ENCODE peak calls at places on chromosomes 13 and 19, in six cellular contexts. C is AG04450, J is PC-9, L is NCI-H510A, Y is HCT116, Q is GM13977. K is an unnamed sample.

GRCh38 chr19:57434386-57435061 is 601 bp upstream of the ZNF749 start:
- DNase-seq in C (no peak), J (no peak), L (no peak), Y (no peak), Q (peak; percentile 48), K (no peak)

GRCh38 chr19:4496304-4496703 is 22.0 kb downstream of the PLIN4 start:
- DNase-seq in C (no peak), J (no peak), L (no peak), Y (no peak), Q (no peak), K (no peak)

GRCh38 chr19:42154471-42155323 is 22.5 kb upstream of the POU2F2 start:
- DNase-seq in C (no peak), J (no peak), L (no peak), Y (no peak), Q (peak; percentile 59), K (peak; percentile 53)

GRCh38 chr19:28283592-28283991 is 929.4 kb downstream of the UQCRFS1 start:
- DNase-seq in C (no peak), J (no peak), L (no peak), Y (no peak), Q (no peak), K (no peak)

GRCh38 chr13:51919531-51919930 is 57.8 kb downstream of the CCDC70 start:
- DNase-seq in C (no peak), J (no peak), L (peak; percentile 50), Y (no peak), Q (no peak), K (no peak)

GRCh38 chr19:2047449-2048103 is 3.5 kb downstream of the MKNK2 start:
- DNase-seq in C (no peak), J (peak; percentile 55), L (no peak), Y (no peak), Q (no peak), K (no peak)

GRCh38 chr19:55070755-55071502 is 4.7 kb upstream of the EPS8L1 start:
- DNase-seq in C (peak; percentile 11), J (peak; percentile 97), L (no peak), Y (peak; percentile 89), Q (no peak), K (no peak)

GRCh38 chr13:78603240-78603947 is at the start of gene POU4F1:
- DNase-seq in C (no peak), J (no peak), L (peak; percentile 59), Y (no peak), Q (peak; percentile 89), K (peak; percentile 84)

GRCh38 chr19:56966225-56966696 is 125.7 kb upstream of the PEG3 start:
- DNase-seq in C (no peak), J (no peak), L (no peak), Y (no peak), Q (no peak), K (no peak)

GRCh38 chr19:1340681-1341469 is 42.8 kb upstream of the NDUFS7 start:
- DNase-seq in C (no peak), J (no peak), L (no peak), Y (no peak), Q (no peak), K (no peak)

GRCh38 chr13:21676611-21677021 is 5.7 kb downstream of the FGF9 start:
- DNase-seq in C (no peak), J (no peak), L (no peak), Y (no peak), Q (peak; percentile 25), K (no peak)

GRCh38 chr19:8208119-8208709 is 956 bp upstream of the CERS4 start:
- DNase-seq in C (no peak), J (peak; percentile 46), L (peak; percentile 64), Y (no peak), Q (peak; percentile 17), K (no peak)

GRCh38 chr13:40344270-40345148 is 321.9 kb downstream of the FOXO1 start:
- DNase-seq in C (no peak), J (no peak), L (no peak), Y (no peak), Q (no peak), K (no peak)

GRCh38 chr13:41019027-41019487 is at the start of gene ELF1:
- DNase-seq in C (no peak), J (peak; percentile 48), L (peak; percentile 6), Y (peak; percentile 85), Q (peak; percentile 54), K (peak; percentile 58)

GRCh38 chr13:45516757-45517156 is 52.0 kb downstream of the COG3 start:
- DNase-seq in C (no peak), J (no peak), L (no peak), Y (no peak), Q (no peak), K (no peak)

GRCh38 chr13:87669379-87669978 is 1.7 kb upstream of the SLITRK5 start:
- DNase-seq in C (no peak), J (no peak), L (no peak), Y (no peak), Q (peak; percentile 31), K (no peak)

GRCh38 chr13:111210082-111210481 is 95.0 kb downstream of the ARHGEF7 start:
- DNase-seq in C (no peak), J (no peak), L (no peak), Y (no peak), Q (no peak), K (no peak)

GRCh38 chr19:16368385-16369305 is 44.0 kb downstream of the KLF2 start:
- DNase-seq in C (no peak), J (no peak), L (no peak), Y (no peak), Q (no peak), K (no peak)

GRCh38 chr19:41792513-41793413 is 3.6 kb upstream of the CEACAM3 start:
- DNase-seq in C (no peak), J (peak; percentile 47), L (peak; percentile 27), Y (peak; percentile 58), Q (peak; percentile 48), K (peak; percentile 44)

GRCh38 chr19:3178377-3178972 is at the start of gene S1PR4:
- DNase-seq in C (no peak), J (no peak), L (no peak), Y (no peak), Q (peak; percentile 81), K (no peak)

GRCh38 chr19:55069137-55069858 is 6.3 kb upstream of the RDH13 start:
- DNase-seq in C (no peak), J (peak; percentile 90), L (no peak), Y (no peak), Q (peak; percentile 65), K (peak; percentile 39)

GRCh38 chr13:48412881-48413351 is at the start of gene LPAR6:
- DNase-seq in C (no peak), J (no peak), L (no peak), Y (no peak), Q (no peak), K (no peak)

GRCh38 chr19:11784356-11784755 is 14.0 kb upstream of the ZNF491 start:
- DNase-seq in C (no peak), J (no peak), L (no peak), Y (no peak), Q (no peak), K (no peak)

GRCh38 chr13:64688893-64689677 is 2541.1 kb downstream of the PCDH9 start:
- DNase-seq in C (peak; percentile 36), J (peak; percentile 25), L (no peak), Y (no peak), Q (no peak), K (no peak)

GRCh38 chr13:59422646-59423045 is 741.1 kb downstream of the DIAPH3 start:
- DNase-seq in C (no peak), J (no peak), L (no peak), Y (no peak), Q (no peak), K (no peak)

GRCh38 chr13:51148952-51149573 is 38.0 kb upstream of the C13orf42 start:
- DNase-seq in C (peak; percentile 8), J (peak; percentile 10), L (no peak), Y (peak; percentile 34), Q (no peak), K (no peak)

GRCh38 chr19:42313096-42313839 is at the start of gene TMEM145:
- DNase-seq in C (no peak), J (peak; percentile 46), L (peak; percentile 46), Y (no peak), Q (peak; percentile 78), K (peak; percentile 37)

GRCh38 chr19:12527034-12527836 is 24.0 kb downstream of the ZNF564 start:
- DNase-seq in C (no peak), J (peak; percentile 6), L (no peak), Y (no peak), Q (no peak), K (no peak)

GRCh38 chr13:75417647-75418046 is 64.3 kb downstream of the TBC1D4 start:
- DNase-seq in C (no peak), J (peak; percentile 6), L (no peak), Y (no peak), Q (no peak), K (no peak)

GRCh38 chr13:46556380-46556779 is 3.4 kb downstream of the LRCH1 start:
- DNase-seq in C (no peak), J (no peak), L (no peak), Y (no peak), Q (no peak), K (no peak)

GRCh38 chr19:31338069-31338767 is 11.0 kb downstream of the TSHZ3 start:
- DNase-seq in C (no peak), J (no peak), L (no peak), Y (no peak), Q (no peak), K (no peak)

GRCh38 chr13:107838592-107839161 is 376.7 kb downstream of the LIG4 start:
- DNase-seq in C (no peak), J (no peak), L (peak; percentile 54), Y (no peak), Q (no peak), K (no peak)